ENCODE peak calls at places on chromosomes 4 and X, in eight cellular contexts. A is spleen; H is IMR-90; F is fibroblast of lung; V is CD8-positive, alpha-beta T cell; P is tibial artery; L is right lobe of liver; K is left ventricle myocardium inferior. U is an unnamed sample.

GRCh38 chr4:87862236-87862635 is 29.5 kb downstream of the MEPE start:
- DNase-seq in A (no peak), H (no peak), F (no peak), V (no peak), P (no peak), L (no peak), K (no peak), U (no peak)

GRCh38 chr4:25564836-25565235 is 90.8 kb upstream of the SLC34A2 start:
- DNase-seq in A (no peak), H (no peak), F (no peak), V (no peak), P (no peak), L (no peak), K (no peak), U (no peak)

GRCh38 chr4:79250887-79251286 is 75.0 kb downstream of the NAA11 start:
- DNase-seq in A (no peak), H (no peak), F (no peak), V (no peak), P (no peak), L (no peak), K (no peak), U (peak; percentile 56)

GRCh38 chr4:93317046-93317445 is 511.5 kb upstream of the ATOH1 start:
- DNase-seq in A (no peak), H (no peak), F (no peak), V (no peak), P (no peak), L (no peak), K (no peak), U (no peak)

GRCh38 chrX:81337805-81338204 is 135.9 kb downstream of the SH3BGRL start:
- DNase-seq in A (no peak), H (no peak), F (no peak), V (no peak), P (no peak), L (no peak), K (no peak), U (no peak)

GRCh38 chrX:109155161-109155560 is 326.7 kb downstream of the GUCY2F start:
- DNase-seq in A (no peak), H (no peak), F (no peak), V (no peak), P (no peak), L (no peak), K (no peak), U (no peak)

GRCh38 chrX:148380614-148381561 is 119.5 kb upstream of the AFF2 start:
- DNase-seq in A (no peak), H (no peak), F (peak; percentile 32), V (peak; percentile 21), P (no peak), L (no peak), K (no peak), U (no peak)

GRCh38 chr4:16411691-16412090 is 185.4 kb upstream of the TAPT1 start:
- DNase-seq in A (no peak), H (no peak), F (no peak), V (no peak), P (no peak), L (no peak), K (no peak), U (no peak)

GRCh38 chrX:49610718-49611310 is 12.0 kb downstream of the GAGE1 start:
- DNase-seq in A (no peak), H (no peak), F (no peak), V (no peak), P (no peak), L (no peak), K (no peak), U (no peak)

GRCh38 chrX:72297953-72298730 is 7.6 kb downstream of the CITED1 start:
- DNase-seq in A (no peak), H (no peak), F (peak; percentile 19), V (no peak), P (no peak), L (no peak), K (no peak), U (peak; percentile 56)

GRCh38 chrX:95539041-95539440 is 1145.6 kb upstream of the DIAPH2 start:
- DNase-seq in A (no peak), H (no peak), F (no peak), V (no peak), P (no peak), L (no peak), K (no peak), U (no peak)

GRCh38 chr4:7763788-7764187 is 175.9 kb downstream of the AFAP1 start:
- DNase-seq in A (peak; percentile 38), H (peak; percentile 87), F (peak; percentile 91), V (no peak), P (no peak), L (peak; percentile 1), K (no peak), U (peak; percentile 65)

GRCh38 chrX:78643874-78644273 is 15.3 kb downstream of the RTL3 start:
- DNase-seq in A (no peak), H (no peak), F (no peak), V (no peak), P (no peak), L (no peak), K (no peak), U (no peak)

GRCh38 chr4:709348-709747 is 3.7 kb downstream of the PCGF3 start:
- DNase-seq in A (no peak), H (no peak), F (no peak), V (no peak), P (no peak), L (no peak), K (no peak), U (no peak)

GRCh38 chr4:7808752-7809151 is 130.9 kb downstream of the AFAP1 start:
- DNase-seq in A (no peak), H (peak; percentile 93), F (peak; percentile 88), V (no peak), P (no peak), L (no peak), K (no peak), U (peak; percentile 86)

GRCh38 chr4:1011022-1011694 is at the start of gene FGFRL1:
- DNase-seq in A (peak; percentile 96), H (peak; percentile 77), F (peak; percentile 85), V (peak; percentile 94), P (peak; percentile 95), L (peak; percentile 96), K (peak; percentile 96), U (peak; percentile 75)

GRCh38 chr4:94208268-94208667 is 603 bp downstream of the SMARCAD1 start:
- DNase-seq in A (no peak), H (no peak), F (no peak), V (no peak), P (no peak), L (no peak), K (no peak), U (no peak)

DNA sequence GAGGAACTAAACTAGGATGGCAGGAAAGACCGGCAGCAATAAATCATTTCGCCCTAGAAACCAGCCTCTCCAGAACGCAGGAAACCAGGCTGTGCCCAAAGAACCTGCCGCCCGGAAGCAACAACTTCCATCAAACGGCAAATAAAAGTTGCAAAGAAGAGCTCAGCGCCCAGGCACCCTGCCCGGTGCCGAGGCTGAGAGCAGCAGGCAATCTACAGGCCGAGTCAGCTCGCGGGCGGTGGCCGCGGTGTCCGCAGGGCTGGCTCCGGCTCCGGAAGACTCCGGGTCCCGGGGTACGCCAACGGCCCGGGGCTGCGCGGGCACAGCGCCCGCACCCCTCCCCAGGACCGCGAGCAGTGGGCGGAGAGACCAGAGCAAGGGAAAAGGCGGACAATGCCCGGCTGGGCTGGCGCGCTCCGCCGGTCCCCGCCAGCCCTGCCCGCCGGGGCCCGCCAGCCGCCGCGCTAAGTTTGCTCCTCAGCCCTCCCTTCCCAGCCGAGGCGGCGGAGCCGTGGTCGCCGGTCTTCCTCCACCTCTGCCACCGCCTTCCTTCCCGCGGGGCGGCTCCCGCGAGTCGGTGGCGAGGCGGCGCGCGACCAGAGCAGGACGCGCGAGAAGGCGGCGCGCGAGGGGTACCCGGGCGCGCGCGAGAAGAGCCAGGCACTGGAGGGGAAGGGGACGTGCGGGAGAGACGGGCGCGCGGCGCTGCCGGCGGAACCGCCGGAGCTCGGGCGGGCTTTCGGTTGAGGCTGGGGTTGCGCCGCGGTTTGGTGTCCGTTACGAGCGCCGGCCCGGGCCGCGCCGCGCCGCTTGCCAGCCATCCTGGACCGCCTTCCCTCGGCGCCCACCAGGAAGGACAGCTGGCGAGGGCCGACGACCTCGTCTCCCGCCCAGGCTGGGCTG is 733 bp downstream of the FRYL start:
- DNase-seq in A (peak; percentile 95), H (peak; percentile 54), F (peak; percentile 62), V (peak; percentile 74), P (peak; percentile 78), L (peak; percentile 75), K (peak; percentile 77), U (peak; percentile 38)
- TF ChIP-seq CTCF in A (no peak), H (peak; percentile 17), F (no peak), V (no peak), P (no peak), L (no peak), K (no peak), U (no peak)

DNA sequence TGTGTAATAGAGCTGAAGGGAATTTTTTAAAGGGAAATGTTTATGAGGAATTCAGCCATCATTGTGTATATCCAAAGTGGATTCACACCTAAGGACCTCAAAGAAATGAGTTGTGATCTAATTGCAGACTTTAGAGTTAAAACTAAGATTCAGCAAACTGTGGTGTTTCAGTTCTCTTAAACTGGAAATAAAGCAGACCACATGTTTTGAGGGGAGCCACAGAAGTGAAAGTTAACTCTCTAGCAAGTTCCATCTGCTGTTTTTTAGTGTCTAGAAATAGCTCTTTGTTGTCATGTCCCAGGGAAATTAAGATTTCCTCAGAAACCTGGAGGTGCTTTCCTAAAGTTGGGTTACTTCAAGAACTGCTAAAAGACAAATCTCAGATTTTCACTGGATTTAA is 97.3 kb upstream of the DDX3X start:
- DNase-seq in A (no peak), H (no peak), F (no peak), V (no peak), P (no peak), L (no peak), K (no peak), U (no peak)
- H3K4me3 ChIP-seq in A (no peak overlapping the region), H (no peak overlapping the region), F (no peak overlapping the region), V (no peak overlapping the region), P (no peak overlapping the region), L (no peak overlapping the region), K (no peak overlapping the region), U (no peak overlapping the region)

DNA sequence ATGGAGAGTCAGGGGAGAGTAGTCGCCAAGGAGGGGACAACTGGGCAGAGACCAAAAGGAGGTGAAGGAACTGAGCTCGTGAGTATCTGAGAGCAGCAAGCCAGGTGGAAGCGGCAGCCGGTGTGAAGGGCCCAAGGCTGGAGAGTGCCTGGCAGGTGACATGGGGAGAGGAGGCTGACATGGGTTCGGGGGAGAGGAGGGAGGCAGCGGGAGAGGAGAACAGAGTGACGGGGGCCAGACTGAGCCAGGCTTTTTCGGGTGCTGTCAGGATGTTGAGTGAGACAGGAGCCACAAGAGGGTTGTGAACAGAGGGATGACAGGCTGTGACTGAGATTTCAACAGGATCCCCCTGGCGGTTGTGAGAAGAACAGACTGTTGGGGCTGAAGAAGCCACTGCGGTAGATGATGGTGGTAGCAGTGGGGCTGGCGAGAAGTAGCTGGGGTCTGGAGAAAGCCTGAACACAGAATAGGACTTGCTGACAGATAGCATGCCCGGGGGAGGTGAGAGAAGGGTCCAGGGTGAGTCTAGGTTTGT is 5.7 kb downstream of the ELK1 start:
- DNase-seq in A (no peak), H (peak; percentile 44), F (peak; percentile 16), V (no peak), P (no peak), L (no peak), K (no peak), U (peak; percentile 47)
- TF ChIP-seq CTCF in A (peak; percentile 32), H (peak; percentile 53), F (peak; percentile 57), V (no peak), P (peak; percentile 24), L (peak; percentile 27), K (peak; percentile 55), U (peak; percentile 42)

DNA sequence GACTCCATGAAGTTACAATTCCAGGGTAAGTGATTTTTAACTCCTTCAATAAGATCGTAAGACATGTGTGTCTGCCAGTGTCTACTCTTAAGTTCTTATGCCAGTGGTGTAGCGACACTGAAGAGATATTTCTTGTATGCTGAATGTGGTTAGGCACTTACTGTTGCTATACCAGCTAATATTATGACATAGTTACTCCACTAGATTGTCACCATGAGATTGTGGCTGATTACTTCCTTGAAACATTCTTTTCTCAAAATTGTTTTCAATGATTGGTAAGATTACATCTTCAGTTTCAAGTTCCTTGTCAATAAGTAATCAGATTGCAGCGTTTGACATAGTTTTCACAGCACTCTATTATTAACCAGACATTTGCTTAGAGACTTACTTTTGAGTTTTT is 60.6 kb upstream of the PAGE5 start:
- DNase-seq in A (no peak), H (no peak), F (no peak), V (no peak), P (no peak), L (no peak), K (no peak), U (no peak)
- H3K4me3 ChIP-seq in A (no peak overlapping the region), H (no peak overlapping the region), F (no peak overlapping the region), V (no peak overlapping the region), P (no peak overlapping the region), L (no peak overlapping the region), K (no peak overlapping the region), U (no peak overlapping the region)

U was measured in fibroblast of mammary gland.